ENCODE peak calls at places on chromosomes 1 and 21, in ten cellular contexts. L, S, Q, E, A, M, X, Y, U and R are unnamed samples.

GRCh38 chr1:232305020-232305419 is 324.9 kb downstream of the SIPA1L2 start:
- DNase-seq in L (no peak), S (peak), Q (no peak), E (no peak), A (peak), M (no peak), X (no peak), Y (no peak), U (no peak), R (no peak)

GRCh38 chr1:86913399-86913895 is 479 bp downstream of the SELENOF start:
- DNase-seq in L (no peak), S (peak), Q (no peak), E (no peak), A (no peak), M (no peak), X (no peak), Y (no peak), U (no peak), R (peak)

GRCh38 chr1:199959033-199959774 is 68.3 kb upstream of the NR5A2 start:
- DNase-seq in L (no peak), S (no peak), Q (no peak), E (no peak), A (no peak), M (no peak), X (no peak), Y (no peak), U (no peak), R (no peak)

GRCh38 chr1:78649628-78650027 is at the start of gene IFI44:
- DNase-seq in L (peak), S (peak), Q (peak), E (peak), A (no peak), M (peak), X (peak), Y (peak), U (peak), R (peak)

GRCh38 chr21:28793043-28793442 is 199.6 kb downstream of the LTN1 start:
- DNase-seq in L (no peak), S (no peak), Q (no peak), E (no peak), A (no peak), M (no peak), X (peak), Y (no peak), U (no peak), R (peak)

GRCh38 chr1:201686709-201687455 is 142.1 kb upstream of the IPO9 start:
- DNase-seq in L (no peak), S (peak), Q (no peak), E (no peak), A (peak), M (no peak), X (no peak), Y (no peak), U (no peak), R (peak)

GRCh38 chr21:45987121-45987711 is 5.6 kb downstream of the COL6A1 start:
- DNase-seq in L (peak), S (no peak), Q (no peak), E (no peak), A (no peak), M (no peak), X (no peak), Y (peak), U (no peak), R (no peak)

GRCh38 chr1:76510672-76511071 is 356.6 kb upstream of the ST6GALNAC5 start:
- DNase-seq in L (no peak), S (no peak), Q (no peak), E (no peak), A (no peak), M (no peak), X (no peak), Y (no peak), U (no peak), R (no peak)

GRCh38 chr1:157367091-157367739 is 185.1 kb downstream of the FCRL5 start:
- DNase-seq in L (no peak), S (no peak), Q (no peak), E (no peak), A (no peak), M (no peak), X (no peak), Y (no peak), U (no peak), R (no peak)

GRCh38 chr1:233919786-233920185 is 15.3 kb downstream of the SLC35F3 start:
- DNase-seq in L (no peak), S (no peak), Q (no peak), E (no peak), A (no peak), M (no peak), X (no peak), Y (no peak), U (no peak), R (no peak)

GRCh38 chr21:19781881-19782652 is 1216.1 kb upstream of the NCAM2 start:
- DNase-seq in L (no peak), S (no peak), Q (no peak), E (no peak), A (no peak), M (no peak), X (no peak), Y (no peak), U (no peak), R (peak)

GRCh38 chr21:30813174-30813573 is at the start of gene KRTAP8-1:
- DNase-seq in L (no peak), S (no peak), Q (no peak), E (no peak), A (no peak), M (no peak), X (no peak), Y (no peak), U (no peak), R (no peak)

GRCh38 chr1:79044974-79045650 is 38.6 kb upstream of the ADGRL4 start:
- DNase-seq in L (peak), S (no peak), Q (no peak), E (no peak), A (no peak), M (peak), X (no peak), Y (no peak), U (no peak), R (peak)

GRCh38 chr1:21662426-21663250 is 6.5 kb downstream of the RAP1GAP start:
- DNase-seq in L (no peak), S (no peak), Q (no peak), E (no peak), A (no peak), M (no peak), X (no peak), Y (no peak), U (no peak), R (no peak)

GRCh38 chr1:211738709-211739301 is 63.4 kb upstream of the NEK2 start:
- DNase-seq in L (no peak), S (peak), Q (no peak), E (no peak), A (no peak), M (no peak), X (no peak), Y (no peak), U (no peak), R (peak)